ENCODE peak calls at places on chromosome 9, in eight cellular contexts. Q is Right ventricle myocardium superior, A is heart left ventricle, D is sigmoid colon, I is dorsolateral prefrontal cortex, P is GM20000, N is endothelial cell, L is H9. B is an unnamed sample.

GRCh38 chr9:76044420-76044819 is 153.9 kb downstream of the PCSK5 start:
- DNase-seq in Q (no peak), A (no peak), D (no peak), I (no peak), P (no peak), N (no peak), L (no peak), B (no peak)

GRCh38 chr9:20559236-20559896 is 62.9 kb downstream of the MLLT3 start:
- DNase-seq in Q (no peak), A (no peak), D (no peak), I (no peak), P (no peak), N (no peak), L (no peak), B (no peak)

GRCh38 chr9:32603914-32604852 is 31.2 kb upstream of the NDUFB6 start:
- DNase-seq in Q (no peak), A (no peak), D (no peak), I (no peak), P (no peak), N (peak), L (no peak), B (no peak)

GRCh38 chr9:121811751-121812150 is 160.3 kb downstream of the DAB2IP start:
- DNase-seq in Q (no peak), A (no peak), D (no peak), I (no peak), P (no peak), N (no peak), L (no peak), B (peak)

GRCh38 chr9:110073356-110073666 is 134.6 kb downstream of the C9orf152 start:
- DNase-seq in Q (no peak), A (no peak), D (no peak), I (no peak), P (no peak), N (no peak), L (no peak), B (no peak)

GRCh38 chr9:82961504-82962125 is 101.3 kb downstream of the RASEF start:
- DNase-seq in Q (peak), A (peak), D (peak), I (peak), P (peak), N (peak), L (peak), B (peak)

GRCh38 chr9:129052592-129052991 is 16.2 kb downstream of the MIGA2 start:
- DNase-seq in Q (peak), A (peak), D (no peak), I (peak), P (no peak), N (no peak), L (no peak), B (no peak)

GRCh38 chr9:93463638-93464248 is 10.4 kb upstream of the FAM120AOS start:
- DNase-seq in Q (no peak), A (no peak), D (no peak), I (no peak), P (no peak), N (no peak), L (no peak), B (no peak)

GRCh38 chr9:121201045-121201737 is 478 bp downstream of the RAB14 start:
- DNase-seq in Q (no peak), A (peak), D (peak), I (peak), P (peak), N (peak), L (no peak), B (peak)

GRCh38 chr9:130343445-130343918 is 77.9 kb downstream of the HMCN2 start:
- DNase-seq in Q (no peak), A (no peak), D (peak), I (peak), P (no peak), N (peak), L (peak), B (peak)

GRCh38 chr9:108883085-108883484 is 21.0 kb downstream of the ACTL7A start:
- DNase-seq in Q (no peak), A (no peak), D (no peak), I (no peak), P (no peak), N (no peak), L (no peak), B (no peak)

GRCh38 chr9:107847977-107848376 is 358.4 kb upstream of the KLF4 start:
- DNase-seq in Q (no peak), A (no peak), D (no peak), I (no peak), P (no peak), N (no peak), L (no peak), B (no peak)

GRCh38 chr9:84922051-84922450 is 252.5 kb downstream of the NTRK2 start:
- DNase-seq in Q (no peak), A (no peak), D (no peak), I (peak), P (no peak), N (no peak), L (no peak), B (no peak)

GRCh38 chr9:130626249-130626982 is 38.0 kb upstream of the PRDM12 start:
- DNase-seq in Q (no peak), A (peak), D (no peak), I (no peak), P (no peak), N (no peak), L (peak), B (peak)

GRCh38 chr9:110213413-110214044 is 5.6 kb upstream of the C9orf152 start:
- DNase-seq in Q (no peak), A (no peak), D (no peak), I (no peak), P (no peak), N (no peak), L (no peak), B (no peak)

GRCh38 chr9:35272989-35273388 is 111.2 kb downstream of the UNC13B start:
- DNase-seq in Q (no peak), A (no peak), D (no peak), I (no peak), P (no peak), N (no peak), L (no peak), B (no peak)

GRCh38 chr9:70510157-70510770 is 95.8 kb upstream of the KLF9 start:
- DNase-seq in Q (peak), A (peak), D (no peak), I (no peak), P (no peak), N (peak), L (peak), B (peak)

GRCh38 chr9:38227656-38228055 is 158.6 kb upstream of the SHB start:
- DNase-seq in Q (no peak), A (no peak), D (no peak), I (no peak), P (no peak), N (no peak), L (no peak), B (no peak)

GRCh38 chr9:87243602-87244001 is 254.1 kb upstream of the DAPK1 start:
- DNase-seq in Q (no peak), A (no peak), D (no peak), I (no peak), P (no peak), N (no peak), L (no peak), B (no peak)

GRCh38 chr9:98081477-98082219 is 25.1 kb downstream of the NANS start:
- DNase-seq in Q (no peak), A (no peak), D (no peak), I (no peak), P (no peak), N (no peak), L (no peak), B (no peak)

GRCh38 chr9:96293481-96293880 is 8.5 kb downstream of the HSD17B3 start:
- DNase-seq in Q (no peak), A (no peak), D (no peak), I (no peak), P (no peak), N (no peak), L (no peak), B (no peak)

GRCh38 chr9:129776938-129777768 is 24.3 kb upstream of the PTGES start:
- DNase-seq in Q (peak), A (peak), D (peak), I (peak), P (no peak), N (no peak), L (peak), B (peak)

GRCh38 chr9:112898872-112899281 is 8.2 kb upstream of the SLC46A2 start:
- DNase-seq in Q (no peak), A (no peak), D (no peak), I (no peak), P (no peak), N (no peak), L (no peak), B (no peak)

GRCh38 chr9:83066771-83067170 is 3.8 kb upstream of the RASEF start:
- DNase-seq in Q (no peak), A (no peak), D (no peak), I (no peak), P (no peak), N (no peak), L (no peak), B (no peak)

GRCh38 chr9:111516061-111516465 is 8.9 kb upstream of the ZNF483 start:
- DNase-seq in Q (no peak), A (no peak), D (no peak), I (no peak), P (no peak), N (no peak), L (peak), B (peak)

GRCh38 chr9:136539427-136540412 is 6.1 kb downstream of the NOTCH1 start:
- DNase-seq in Q (peak), A (peak), D (peak), I (peak), P (peak), N (peak), L (peak), B (no peak)

GRCh38 chr9:129197978-129198736 is 20.1 kb upstream of the IER5L start:
- DNase-seq in Q (peak), A (peak), D (peak), I (no peak), P (no peak), N (no peak), L (no peak), B (peak)

GRCh38 chr9:69090140-69090750 is 54.7 kb downstream of the FXN start:
- DNase-seq in Q (no peak), A (no peak), D (no peak), I (no peak), P (no peak), N (peak), L (peak), B (peak)

GRCh38 chr9:13274901-13275641 is 4.4 kb downstream of the MPDZ start:
- DNase-seq in Q (no peak), A (no peak), D (no peak), I (no peak), P (no peak), N (no peak), L (no peak), B (no peak)

GRCh38 chr9:132014218-132014800 is 65.4 kb downstream of the MED27 start:
- DNase-seq in Q (no peak), A (no peak), D (no peak), I (no peak), P (no peak), N (no peak), L (no peak), B (no peak)

GRCh38 chr9:111481885-111482636 is 2.1 kb downstream of the ECPAS start:
- DNase-seq in Q (no peak), A (no peak), D (no peak), I (no peak), P (no peak), N (no peak), L (no peak), B (peak)

GRCh38 chr9:135887585-135888050 is 19.7 kb downstream of the CAMSAP1 start:
- DNase-seq in Q (peak), A (peak), D (no peak), I (no peak), P (peak), N (no peak), L (peak), B (peak)

B was measured in endodermal cell.